ENCODE peak calls at places on chromosome 22, in six cellular contexts. One of them, this sample, is unnamed.

GRCh38 chr22:20530368-20531153 is 23.2 kb downstream of the MED15 start:
- DNase-seq in HFF-Myc: no peak
- DNase-seq in psoas muscle: peak
- DNase-seq in cardiac fibroblast: peak
- DNase-seq in AG04449: no peak
- DNase-seq in foreskin fibroblast: peak
- DNase-seq in this sample: no peak

GRCh38 chr22:39723463-39723862 is 152.9 kb downstream of the CACNA1I start:
- DNase-seq in psoas muscle: no peak
- DNase-seq in AG04449: no peak
- DNase-seq in foreskin fibroblast: no peak
- DNase-seq in cardiac fibroblast: no peak
- DNase-seq in HFF-Myc: no peak
- DNase-seq in this sample: no peak

GRCh38 chr22:31921106-31921505 is 23.2 kb upstream of the YWHAH start:
- DNase-seq in cardiac fibroblast: no peak
- DNase-seq in psoas muscle: no peak
- DNase-seq in HFF-Myc: no peak
- DNase-seq in foreskin fibroblast: no peak
- DNase-seq in AG04449: no peak
- DNase-seq in this sample: no peak

GRCh38 chr22:47053865-47054185 is 291.4 kb downstream of the TBC1D22A start:
- DNase-seq in HFF-Myc: no peak
- DNase-seq in AG04449: peak
- DNase-seq in foreskin fibroblast: peak
- DNase-seq in cardiac fibroblast: peak
- DNase-seq in psoas muscle: no peak
- DNase-seq in this sample: no peak

GRCh38 chr22:37313376-37314314 is 31.3 kb downstream of the CYTH4 start:
- DNase-seq in cardiac fibroblast: no peak
- DNase-seq in foreskin fibroblast: peak
- DNase-seq in HFF-Myc: no peak
- DNase-seq in psoas muscle: peak
- DNase-seq in AG04449: no peak
- DNase-seq in this sample: no peak

GRCh38 chr22:42651134-42651533 is 1.9 kb upstream of the CYB5R3 start:
- DNase-seq in psoas muscle: no peak
- DNase-seq in AG04449: no peak
- DNase-seq in HFF-Myc: no peak
- DNase-seq in cardiac fibroblast: peak
- DNase-seq in foreskin fibroblast: peak
- DNase-seq in this sample: no peak

GRCh38 chr22:45149671-45150070 is 14.1 kb upstream of the NUP50 start:
- DNase-seq in HFF-Myc: no peak
- DNase-seq in foreskin fibroblast: peak
- DNase-seq in psoas muscle: no peak
- DNase-seq in AG04449: peak
- DNase-seq in cardiac fibroblast: peak
- DNase-seq in this sample: no peak

GRCh38 chr22:44893731-44894080 is 116.1 kb downstream of the PHF21B start:
- DNase-seq in AG04449: no peak
- DNase-seq in HFF-Myc: no peak
- DNase-seq in cardiac fibroblast: no peak
- DNase-seq in psoas muscle: no peak
- DNase-seq in foreskin fibroblast: no peak
- DNase-seq in this sample: no peak

GRCh38 chr22:38155703-38156102 is 25.9 kb downstream of the PLA2G6 start:
- DNase-seq in cardiac fibroblast: no peak
- DNase-seq in foreskin fibroblast: no peak
- DNase-seq in AG04449: no peak
- DNase-seq in psoas muscle: no peak
- DNase-seq in HFF-Myc: no peak
- DNase-seq in this sample: no peak

GRCh38 chr22:24146190-24146616 is 35.1 kb upstream of the SUSD2 start:
- DNase-seq in HFF-Myc: no peak
- DNase-seq in psoas muscle: peak
- DNase-seq in foreskin fibroblast: peak
- DNase-seq in cardiac fibroblast: peak
- DNase-seq in AG04449: peak
- DNase-seq in this sample: no peak

GRCh38 chr22:45996241-45997076 is 19.5 kb upstream of the WNT7B start:
- DNase-seq in AG04449: no peak
- DNase-seq in HFF-Myc: no peak
- DNase-seq in foreskin fibroblast: peak
- DNase-seq in cardiac fibroblast: peak
- DNase-seq in psoas muscle: peak
- DNase-seq in this sample: no peak

GRCh38 chr22:38443675-38444521 is 11.1 kb downstream of the KCNJ4 start:
- DNase-seq in HFF-Myc: no peak
- DNase-seq in cardiac fibroblast: no peak
- DNase-seq in AG04449: no peak
- DNase-seq in psoas muscle: no peak
- DNase-seq in foreskin fibroblast: no peak
- DNase-seq in this sample: no peak

GRCh38 chr22:33803371-33803770 is 116.9 kb downstream of the LARGE1 start:
- DNase-seq in HFF-Myc: peak
- DNase-seq in cardiac fibroblast: peak
- DNase-seq in foreskin fibroblast: peak
- DNase-seq in AG04449: peak
- DNase-seq in psoas muscle: no peak
- DNase-seq in this sample: no peak

GRCh38 chr22:43000441-43001175 is 14.3 kb downstream of the PACSIN2 start:
- DNase-seq in AG04449: no peak
- DNase-seq in cardiac fibroblast: peak
- DNase-seq in foreskin fibroblast: peak
- DNase-seq in psoas muscle: no peak
- DNase-seq in HFF-Myc: no peak
- DNase-seq in this sample: no peak

GRCh38 chr22:43216738-43217137 is 29.8 kb upstream of the TTLL12 start:
- DNase-seq in cardiac fibroblast: no peak
- DNase-seq in psoas muscle: no peak
- DNase-seq in AG04449: no peak
- DNase-seq in foreskin fibroblast: no peak
- DNase-seq in HFF-Myc: no peak
- DNase-seq in this sample: no peak

GRCh38 chr22:36753120-36753802 is 22.7 kb downstream of the IFT27 start:
- DNase-seq in AG04449: no peak
- DNase-seq in cardiac fibroblast: no peak
- DNase-seq in HFF-Myc: no peak
- DNase-seq in psoas muscle: no peak
- DNase-seq in foreskin fibroblast: no peak
- DNase-seq in this sample: no peak

GRCh38 chr22:37932821-37933578 is 20.4 kb downstream of the C22orf23 start:
- DNase-seq in psoas muscle: no peak
- DNase-seq in foreskin fibroblast: no peak
- DNase-seq in cardiac fibroblast: peak
- DNase-seq in AG04449: no peak
- DNase-seq in HFF-Myc: no peak
- DNase-seq in this sample: no peak

GRCh38 chr22:45272498-45272897 is 12.3 kb upstream of the UPK3A start:
- DNase-seq in psoas muscle: no peak
- DNase-seq in cardiac fibroblast: no peak
- DNase-seq in HFF-Myc: no peak
- DNase-seq in foreskin fibroblast: no peak
- DNase-seq in AG04449: no peak
- DNase-seq in this sample: no peak

GRCh38 chr22:44702479-44703219 is 645 bp downstream of the PRR5 start:
- DNase-seq in AG04449: no peak
- DNase-seq in cardiac fibroblast: no peak
- DNase-seq in psoas muscle: no peak
- DNase-seq in foreskin fibroblast: peak
- DNase-seq in HFF-Myc: no peak
- DNase-seq in this sample: peak

GRCh38 chr22:29481265-29482000 is 1.4 kb downstream of the NEFH start:
- DNase-seq in AG04449: no peak
- DNase-seq in cardiac fibroblast: no peak
- DNase-seq in psoas muscle: no peak
- DNase-seq in foreskin fibroblast: peak
- DNase-seq in HFF-Myc: no peak
- DNase-seq in this sample: no peak

GRCh38 chr22:30637701-30638114 is 2.1 kb downstream of the SLC35E4 start:
- DNase-seq in psoas muscle: no peak
- DNase-seq in AG04449: no peak
- DNase-seq in HFF-Myc: no peak
- DNase-seq in cardiac fibroblast: peak
- DNase-seq in foreskin fibroblast: no peak
- DNase-seq in this sample: no peak

GRCh38 chr22:40241200-40241763 is 63.6 kb downstream of the TNRC6B start:
- DNase-seq in AG04449: no peak
- DNase-seq in foreskin fibroblast: no peak
- DNase-seq in cardiac fibroblast: no peak
- DNase-seq in psoas muscle: no peak
- DNase-seq in HFF-Myc: no peak
- DNase-seq in this sample: no peak

GRCh38 chr22:17953147-17953546 is 71.2 kb downstream of the MICAL3 start:
- DNase-seq in foreskin fibroblast: no peak
- DNase-seq in HFF-Myc: no peak
- DNase-seq in cardiac fibroblast: no peak
- DNase-seq in AG04449: no peak
- DNase-seq in psoas muscle: no peak
- DNase-seq in this sample: no peak

GRCh38 chr22:17954200-17954859 is 70.0 kb downstream of the MICAL3 start:
- DNase-seq in foreskin fibroblast: no peak
- DNase-seq in AG04449: no peak
- DNase-seq in psoas muscle: no peak
- DNase-seq in cardiac fibroblast: no peak
- DNase-seq in HFF-Myc: no peak
- DNase-seq in this sample: no peak

GRCh38 chr22:17951315-17951714 is 73.0 kb downstream of the MICAL3 start:
- DNase-seq in AG04449: no peak
- DNase-seq in HFF-Myc: no peak
- DNase-seq in cardiac fibroblast: no peak
- DNase-seq in foreskin fibroblast: no peak
- DNase-seq in psoas muscle: no peak
- DNase-seq in this sample: no peak

GRCh38 chr22:17949926-17950473 is 74.4 kb downstream of the MICAL3 start:
- DNase-seq in cardiac fibroblast: no peak
- DNase-seq in psoas muscle: no peak
- DNase-seq in AG04449: no peak
- DNase-seq in foreskin fibroblast: no peak
- DNase-seq in HFF-Myc: no peak
- DNase-seq in this sample: no peak

DNA sequence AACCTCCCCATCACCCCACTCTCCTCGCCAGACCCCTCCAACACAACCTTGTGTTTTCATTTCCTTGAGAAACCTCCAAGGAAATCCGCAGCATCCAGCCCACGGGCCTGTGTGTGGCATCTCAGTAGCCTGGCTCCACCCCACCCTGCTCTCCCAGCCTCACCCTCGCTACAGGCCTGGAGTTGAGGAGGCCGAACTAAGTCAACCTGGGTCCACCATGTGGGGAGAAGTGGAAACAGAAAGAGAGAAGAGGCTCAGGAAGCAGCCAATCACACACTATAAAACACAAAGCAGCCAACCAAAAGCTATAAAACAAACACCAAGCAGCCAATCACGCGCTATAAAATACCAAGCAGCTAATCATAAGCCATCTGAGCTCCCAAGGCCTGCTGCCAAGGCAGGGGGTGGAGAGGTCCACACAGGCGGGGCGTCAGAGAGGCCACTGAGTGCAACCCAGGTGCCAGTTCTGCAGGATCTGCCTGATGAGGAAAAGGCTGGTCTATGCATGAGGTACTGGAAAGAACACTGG is 72.0 kb downstream of the MICAL3 start:
- DNase-seq in AG04449: no peak
- DNase-seq in cardiac fibroblast: no peak
- DNase-seq in psoas muscle: no peak
- DNase-seq in HFF-Myc: no peak
- DNase-seq in foreskin fibroblast: no peak
- DNase-seq in this sample: no peak
- TF ChIP-seq CTCF in AG04449: no peak
- TF ChIP-seq CTCF in cardiac fibroblast: no peak
- TF ChIP-seq CTCF in psoas muscle: no peak
- TF ChIP-seq CTCF in HFF-Myc: no peak
- TF ChIP-seq CTCF in foreskin fibroblast: no peak
- TF ChIP-seq CTCF in this sample: no peak

DNA sequence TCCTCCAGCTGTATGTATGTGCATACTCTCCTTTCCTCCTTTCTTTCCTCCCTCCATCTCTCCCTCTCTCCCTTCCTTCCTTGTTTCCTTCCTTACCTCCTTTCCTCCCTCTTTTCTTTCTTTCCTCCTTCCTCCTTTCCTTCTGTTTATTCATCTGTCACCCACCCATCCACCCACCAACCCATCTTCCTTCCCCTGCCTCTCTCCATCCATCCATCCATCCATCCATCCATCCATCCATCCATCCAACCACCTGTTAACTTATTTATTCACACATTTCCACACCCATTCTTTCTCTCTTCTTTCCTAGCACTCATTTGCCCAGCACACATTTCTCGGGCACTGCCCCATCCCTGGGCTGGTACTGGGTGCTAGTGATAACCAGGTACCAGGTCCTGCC is 443.9 kb downstream of the MIAT start:
- DNase-seq in psoas muscle: no peak
- DNase-seq in HFF-Myc: no peak
- DNase-seq in AG04449: no peak
- DNase-seq in foreskin fibroblast: no peak
- DNase-seq in cardiac fibroblast: no peak
- DNase-seq in this sample: no peak
- TF ChIP-seq CTCF in psoas muscle: no peak
- TF ChIP-seq CTCF in HFF-Myc: no peak
- TF ChIP-seq CTCF in AG04449: no peak
- TF ChIP-seq CTCF in foreskin fibroblast: no peak
- TF ChIP-seq CTCF in cardiac fibroblast: no peak
- TF ChIP-seq CTCF in this sample: no peak

DNA sequence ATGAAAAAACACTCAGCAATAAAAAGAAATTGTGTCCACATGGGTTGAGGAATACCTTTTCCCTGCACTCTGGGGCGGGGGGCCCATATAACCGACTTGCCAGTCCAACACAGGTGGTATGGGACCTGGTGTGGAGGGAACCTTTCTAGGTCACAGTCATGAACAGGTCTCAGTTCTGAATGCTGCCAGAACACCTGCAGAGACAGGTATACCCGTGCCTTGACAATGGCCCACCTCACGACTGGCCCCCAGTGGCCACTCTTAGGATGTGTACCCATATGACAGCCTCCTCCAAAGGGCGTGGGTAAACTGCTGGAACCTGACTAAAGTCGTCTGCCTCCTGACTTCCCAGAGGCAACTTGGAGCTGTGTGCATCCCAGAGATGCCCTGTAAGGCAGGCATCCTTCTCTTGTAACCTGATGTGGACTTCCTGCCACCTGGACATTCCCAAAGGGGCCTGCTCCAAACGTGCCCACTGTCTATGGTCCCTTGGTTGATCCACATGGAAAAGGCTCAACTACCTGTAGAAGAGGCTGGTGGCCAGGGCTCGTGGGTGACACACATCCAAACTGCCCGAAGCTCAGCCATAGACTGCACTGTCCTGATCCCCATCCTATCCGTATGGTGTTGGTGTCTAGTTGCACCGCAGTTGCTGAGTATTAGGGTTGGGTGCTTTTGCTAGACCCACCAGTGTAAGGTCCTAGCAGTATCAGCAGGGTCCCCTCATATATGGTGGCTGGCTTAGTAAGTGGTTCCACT is 859.3 kb downstream of the BRD1 start:
- DNase-seq in cardiac fibroblast: no peak
- DNase-seq in AG04449: no peak
- DNase-seq in foreskin fibroblast: no peak
- DNase-seq in psoas muscle: no peak
- DNase-seq in HFF-Myc: no peak
- DNase-seq in this sample: peak
- TF ChIP-seq CTCF in cardiac fibroblast: no peak
- TF ChIP-seq CTCF in AG04449: peak
- TF ChIP-seq CTCF in foreskin fibroblast: peak
- TF ChIP-seq CTCF in psoas muscle: no peak
- TF ChIP-seq CTCF in HFF-Myc: no peak
- TF ChIP-seq CTCF in this sample: peak

GRCh38 chr22:22935546-22936157 is 48.0 kb downstream of the IGLL5 start:
- DNase-seq in cardiac fibroblast: no peak
- DNase-seq in HFF-Myc: no peak
- DNase-seq in AG04449: no peak
- DNase-seq in foreskin fibroblast: no peak
- DNase-seq in psoas muscle: peak
- DNase-seq in this sample: no peak
- TF ChIP-seq CTCF in cardiac fibroblast: no peak
- TF ChIP-seq CTCF in HFF-Myc: no peak
- TF ChIP-seq CTCF in AG04449: no peak
- TF ChIP-seq CTCF in foreskin fibroblast: no peak
- TF ChIP-seq CTCF in psoas muscle: no peak
- TF ChIP-seq CTCF in this sample: no peak